ENCODE peak calls at places on chromosomes 7 and 10, in nine cellular contexts. J is transverse colon; K is Caco-2; D is A549; M is CD4-positive, CD25-positive, alpha-beta regulatory T cell; F is AG04450; E is CD8-positive, alpha-beta memory T cell; C is WERI-Rb-1; I is mucosa of descending colon. V is an unnamed sample.
A peak's percentile ranks its signal among the peaks of the same experiment; 100 is the strongest.

GRCh38 chr7:7261863-7262262 is 79.5 kb downstream of the C1GALT1 start:
- DNase-seq in E (no peak), F (no peak), I (no peak), K (no peak), D (no peak), C (no peak), M (no peak), J (no peak), V (no peak)

GRCh38 chr10:12097791-12098190 is 29.0 kb downstream of the DHTKD1 start:
- DNase-seq in K (no peak), M (no peak), C (no peak), I (peak; percentile 31), J (peak; percentile 32), E (no peak), D (peak; percentile 42), F (no peak), V (no peak)

GRCh38 chr10:7700577-7701125 is 2.5 kb upstream of the ITIH2 start:
- DNase-seq in F (no peak), I (no peak), J (no peak), D (peak; percentile 76), M (no peak), C (no peak), E (no peak), K (peak; percentile 61), V (no peak)

GRCh38 chr10:35928760-35929159 is 286.7 kb upstream of the FZD8 start:
- DNase-seq in C (no peak), D (no peak), M (no peak), E (no peak), K (no peak), F (no peak), I (no peak), J (no peak), V (no peak)

GRCh38 chr10:86155034-86155656 is 211.4 kb downstream of the GRID1 start:
- DNase-seq in D (no peak), C (no peak), I (no peak), F (no peak), J (no peak), K (no peak), E (no peak), M (no peak), V (no peak)

GRCh38 chr7:47601119-47601880 is 19.4 kb upstream of the TNS3 start:
- DNase-seq in I (no peak), D (peak; percentile 93), E (no peak), J (no peak), F (peak; percentile 70), K (no peak), C (no peak), M (no peak), V (peak; percentile 76)

GRCh38 chr10:118583611-118584010 is 11.8 kb downstream of the PRLHR start:
- DNase-seq in D (no peak), C (no peak), E (no peak), I (no peak), K (no peak), M (no peak), J (no peak), F (no peak), V (no peak)

GRCh38 chr7:137778511-137778910 is 68.3 kb downstream of the DGKI start:
- DNase-seq in M (no peak), C (no peak), K (no peak), F (no peak), J (no peak), I (no peak), E (no peak), D (no peak), V (no peak)

GRCh38 chr7:17275749-17276671 is 22.4 kb upstream of the AHR start:
- DNase-seq in J (no peak), E (no peak), M (no peak), D (peak; percentile 77), K (no peak), I (no peak), C (no peak), F (peak; percentile 79), V (peak; percentile 71)

GRCh38 chr10:34323197-34323596 is 491.9 kb downstream of the PARD3 start:
- DNase-seq in K (no peak), I (no peak), M (no peak), D (no peak), F (no peak), J (no peak), C (no peak), E (no peak), V (no peak)

GRCh38 chr7:152989889-152990380 is 230.4 kb downstream of the ACTR3B start:
- DNase-seq in M (no peak), C (peak; percentile 19), I (no peak), K (peak; percentile 46), E (no peak), D (no peak), J (no peak), F (no peak), V (no peak)

GRCh38 chr10:131889755-131890154 is 11.1 kb upstream of the PPP2R2D start:
- DNase-seq in E (no peak), D (no peak), I (no peak), M (no peak), C (no peak), J (no peak), F (no peak), K (no peak), V (no peak)

GRCh38 chr10:93468532-93469213 is 13.5 kb downstream of the MYOF start:
- DNase-seq in D (peak; percentile 91), I (no peak), M (no peak), K (no peak), F (peak; percentile 79), C (no peak), J (no peak), E (no peak), V (peak; percentile 89)

DNA sequence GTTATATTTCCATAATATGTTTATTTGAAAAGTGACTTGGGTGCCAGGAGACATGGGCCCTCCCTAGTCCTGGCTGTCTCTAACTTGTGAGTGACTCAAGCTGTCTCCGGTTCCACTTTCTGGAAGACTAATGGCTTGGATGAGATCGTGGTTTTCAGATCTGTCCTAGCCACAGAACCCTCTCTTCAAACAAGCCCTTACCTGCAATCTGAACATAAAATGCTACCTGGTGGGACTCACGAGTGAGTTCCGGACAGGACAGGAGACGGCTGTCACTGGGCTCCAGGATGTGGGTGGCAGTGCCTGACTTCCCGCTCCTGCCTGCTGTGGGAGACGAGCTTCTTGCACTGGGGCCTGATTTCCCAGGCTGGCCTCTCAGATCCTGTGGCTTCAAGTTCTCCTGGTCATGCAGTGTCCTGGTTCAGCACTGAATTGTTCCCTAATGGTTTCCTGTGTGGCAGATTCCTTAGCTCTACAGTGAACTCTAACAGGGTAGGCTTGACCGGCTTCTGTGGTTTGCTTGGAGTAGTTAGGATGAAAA is 26.0 kb upstream of the PFKFB3 start:
- DNase-seq in D (no peak), J (no peak), K (no peak), F (no peak), I (no peak), E (no peak), M (no peak), C (no peak), V (peak; percentile 58)
- H3K4me3 ChIP-seq in D (no peak overlapping the region), J (no peak overlapping the region), K (no peak overlapping the region), F (no peak overlapping the region), I (no peak overlapping the region), E (no peak overlapping the region), M (no peak overlapping the region), C (no peak overlapping the region), V (no peak overlapping the region)

GRCh38 chr10:60425392-60426110 is 35.9 kb upstream of the ANK3 start:
- DNase-seq in E (no peak), D (peak; percentile 74), F (no peak), I (no peak), M (no peak), K (no peak), C (peak; percentile 15), J (no peak), V (peak; percentile 9)

GRCh38 chr10:60423920-60424319 is 34.2 kb upstream of the ANK3 start:
- DNase-seq in C (no peak), D (no peak), I (no peak), J (no peak), F (no peak), E (no peak), K (no peak), M (no peak), V (no peak)

GRCh38 chr10:60424971-60425370 is 35.3 kb upstream of the ANK3 start:
- DNase-seq in C (no peak), D (no peak), M (no peak), I (no peak), F (no peak), J (no peak), K (no peak), E (no peak), V (no peak)

GRCh38 chr10:60420991-60421894 is 31.6 kb upstream of the ANK3 start:
- DNase-seq in J (no peak), E (no peak), C (no peak), K (no peak), I (no peak), F (no peak), M (no peak), D (no peak), V (no peak)

GRCh38 chr10:60422809-60423208 is 33.1 kb upstream of the ANK3 start:
- DNase-seq in I (no peak), K (no peak), M (no peak), J (no peak), E (no peak), C (no peak), D (no peak), F (no peak), V (no peak)
- H3K9me3 ChIP-seq in I (no peaks in the 10 kb centered on the region), K (no peaks in the 10 kb centered on the region), M (no peaks in the 10 kb centered on the region), J (no peaks in the 10 kb centered on the region), E (no peaks in the 10 kb centered on the region), C (no peaks in the 10 kb centered on the region), D (no peaks in the 10 kb centered on the region), F (no peaks in the 10 kb centered on the region), V (no peaks in the 10 kb centered on the region)

GRCh38 chr10:17215782-17216122 is 12.3 kb upstream of the VIM start:
- DNase-seq in C (no peak), F (no peak), J (no peak), M (no peak), K (no peak), E (no peak), I (no peak), D (no peak), V (no peak)

GRCh38 chr10:17213646-17214349 is 12.3 kb upstream of the TRDMT1 start:
- DNase-seq in C (no peak), M (no peak), K (no peak), E (no peak), F (no peak), D (peak; percentile 41), J (no peak), I (no peak), V (peak; percentile 53)

GRCh38 chr10:17216217-17216900 is 11.7 kb upstream of the VIM start:
- DNase-seq in M (peak; percentile 31), F (no peak), K (no peak), C (no peak), D (peak; percentile 88), I (no peak), E (no peak), J (no peak), V (peak; percentile 63)

GRCh38 chr10:17214486-17214885 is 13.0 kb upstream of the TRDMT1 start:
- DNase-seq in J (no peak), D (no peak), K (no peak), C (no peak), I (no peak), F (no peak), M (no peak), E (no peak), V (no peak)

GRCh38 chr10:17214991-17215781 is 12.9 kb upstream of the VIM start:
- DNase-seq in K (no peak), F (peak; percentile 88), E (no peak), C (no peak), I (no peak), J (no peak), D (peak; percentile 75), M (no peak), V (peak; percentile 74)
- H3K4me3 ChIP-seq in K (no peak overlapping the region), F (peak overlapping the region; percentile 33), E (no peak overlapping the region), C (no peak overlapping the region), I (no peak overlapping the region), J (no peak overlapping the region), D (no peak overlapping the region), M (no peak overlapping the region), V (peak overlapping the region; percentile 20)

GRCh38 chr10:28523725-28524252 is 9.1 kb upstream of the WAC start:
- DNase-seq in F (no peak), E (no peak), M (no peak), J (no peak), D (no peak), I (no peak), C (no peak), K (no peak), V (no peak)
- H3K9me3 ChIP-seq in F (peaks cover 13% of the 10 kb centered on the region), E (peaks cover 12% of the 10 kb centered on the region), M (peaks cover 15% of the 10 kb centered on the region), J (peaks cover 5% of the 10 kb centered on the region), D (peaks cover 17% of the 10 kb centered on the region), I (peaks cover 7% of the 10 kb centered on the region), C (no peaks in the 10 kb centered on the region), K (peaks cover 21% of the 10 kb centered on the region), V (peaks cover 25% of the 10 kb centered on the region)

V was measured in MG63.